ENCODE peak calls at places on chromosomes 7 and 10, in five cellular contexts. One of them, this sample, is unnamed.

GRCh38 chr7:148492157-148492860 is 98.3 kb upstream of the C7orf33 start:
- DNase-seq in body of pancreas: no peak
- DNase-seq in esophagus squamous epithelium: no peak
- DNase-seq in AG09309: no peak
- DNase-seq in upper lobe of right lung: no peak
- DNase-seq in this sample: peak

GRCh38 chr10:95896066-95896850 is 11.5 kb upstream of the CC2D2B start:
- DNase-seq in body of pancreas: no peak
- DNase-seq in esophagus squamous epithelium: no peak
- DNase-seq in AG09309: no peak
- DNase-seq in upper lobe of right lung: no peak
- DNase-seq in this sample: no peak

GRCh38 chr7:129825005-129825553 is 127.7 kb downstream of the UBE2H start:
- DNase-seq in body of pancreas: peak
- DNase-seq in esophagus squamous epithelium: peak
- DNase-seq in AG09309: no peak
- DNase-seq in upper lobe of right lung: peak
- DNase-seq in this sample: peak

GRCh38 chr7:4815121-4815520 is 39.7 kb downstream of the AP5Z1 start:
- DNase-seq in body of pancreas: no peak
- DNase-seq in esophagus squamous epithelium: no peak
- DNase-seq in AG09309: no peak
- DNase-seq in upper lobe of right lung: peak
- DNase-seq in this sample: no peak

GRCh38 chr7:96026606-96027005 is 254.3 kb downstream of the DYNC1I1 start:
- DNase-seq in body of pancreas: no peak
- DNase-seq in esophagus squamous epithelium: no peak
- DNase-seq in AG09309: peak
- DNase-seq in upper lobe of right lung: no peak
- DNase-seq in this sample: peak

GRCh38 chr10:102633282-102633681 is 11.0 kb upstream of the TRIM8 start:
- DNase-seq in body of pancreas: no peak
- DNase-seq in esophagus squamous epithelium: no peak
- DNase-seq in AG09309: no peak
- DNase-seq in upper lobe of right lung: peak
- DNase-seq in this sample: peak

GRCh38 chr10:3068968-3069737 is 1.8 kb downstream of the PFKP start:
- DNase-seq in body of pancreas: no peak
- DNase-seq in esophagus squamous epithelium: no peak
- DNase-seq in AG09309: no peak
- DNase-seq in upper lobe of right lung: no peak
- DNase-seq in this sample: no peak

GRCh38 chr7:2479276-2480070 is 3.3 kb upstream of the GRIFIN start:
- DNase-seq in body of pancreas: no peak
- DNase-seq in esophagus squamous epithelium: no peak
- DNase-seq in AG09309: no peak
- DNase-seq in upper lobe of right lung: no peak
- DNase-seq in this sample: no peak

GRCh38 chr10:123287594-123288247 is 133.5 kb downstream of the BUB3 start:
- DNase-seq in body of pancreas: no peak
- DNase-seq in esophagus squamous epithelium: no peak
- DNase-seq in AG09309: no peak
- DNase-seq in upper lobe of right lung: no peak
- DNase-seq in this sample: peak

GRCh38 chr7:34838329-34838728 is 180.3 kb downstream of the NPSR1 start:
- DNase-seq in body of pancreas: peak
- DNase-seq in esophagus squamous epithelium: no peak
- DNase-seq in AG09309: no peak
- DNase-seq in upper lobe of right lung: no peak
- DNase-seq in this sample: no peak

GRCh38 chr10:79424221-79425073 is 21.0 kb downstream of the ZCCHC24 start:
- DNase-seq in body of pancreas: peak
- DNase-seq in esophagus squamous epithelium: no peak
- DNase-seq in AG09309: no peak
- DNase-seq in upper lobe of right lung: peak
- DNase-seq in this sample: no peak

GRCh38 chr10:68348265-68348741 is 15.6 kb upstream of the PBLD start:
- DNase-seq in body of pancreas: peak
- DNase-seq in esophagus squamous epithelium: no peak
- DNase-seq in AG09309: peak
- DNase-seq in upper lobe of right lung: no peak
- DNase-seq in this sample: peak

GRCh38 chr7:111605246-111605645 is 43.0 kb upstream of the IMMP2L start:
- DNase-seq in body of pancreas: no peak
- DNase-seq in esophagus squamous epithelium: no peak
- DNase-seq in AG09309: no peak
- DNase-seq in upper lobe of right lung: no peak
- DNase-seq in this sample: no peak

GRCh38 chr10:56360583-56360966 is 484 bp downstream of the ZWINT start:
- DNase-seq in body of pancreas: no peak
- DNase-seq in esophagus squamous epithelium: no peak
- DNase-seq in AG09309: no peak
- DNase-seq in upper lobe of right lung: no peak
- DNase-seq in this sample: no peak

GRCh38 chr10:28853195-28853594 is 175.9 kb downstream of the BAMBI start:
- DNase-seq in body of pancreas: no peak
- DNase-seq in esophagus squamous epithelium: no peak
- DNase-seq in AG09309: no peak
- DNase-seq in upper lobe of right lung: no peak
- DNase-seq in this sample: no peak

GRCh38 chr10:43816351-43817321 is 168.0 kb upstream of the ZNF32 start:
- DNase-seq in body of pancreas: peak
- DNase-seq in esophagus squamous epithelium: no peak
- DNase-seq in AG09309: peak
- DNase-seq in upper lobe of right lung: no peak
- DNase-seq in this sample: no peak

DNA sequence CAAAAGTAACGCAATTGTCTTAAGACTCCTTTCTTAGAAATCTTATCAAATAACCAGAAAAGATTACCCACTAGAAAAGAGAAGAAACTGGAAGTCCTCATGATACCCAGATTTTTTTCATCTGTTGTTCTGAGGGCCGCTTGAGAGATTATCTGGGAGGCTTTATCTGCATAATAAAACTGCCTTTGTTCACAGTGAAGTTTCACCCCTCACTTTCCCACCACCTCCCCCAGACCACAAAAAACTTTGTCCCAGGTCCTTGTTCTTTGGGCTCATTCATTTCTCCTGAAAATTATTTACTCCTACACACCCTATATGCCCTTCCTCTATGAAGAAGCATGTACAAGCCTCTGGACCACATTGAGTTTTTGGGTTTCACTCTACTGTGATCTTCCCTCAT is 745.1 kb upstream of the COBL start:
- DNase-seq in body of pancreas: no peak
- DNase-seq in esophagus squamous epithelium: no peak
- DNase-seq in AG09309: no peak
- DNase-seq in upper lobe of right lung: no peak
- DNase-seq in this sample: no peak
- H3K4me3 ChIP-seq in body of pancreas: no peak
- H3K4me3 ChIP-seq in esophagus squamous epithelium: no peak
- H3K4me3 ChIP-seq in AG09309: no peak
- H3K4me3 ChIP-seq in upper lobe of right lung: no peak
- H3K4me3 ChIP-seq in this sample: no peak

DNA sequence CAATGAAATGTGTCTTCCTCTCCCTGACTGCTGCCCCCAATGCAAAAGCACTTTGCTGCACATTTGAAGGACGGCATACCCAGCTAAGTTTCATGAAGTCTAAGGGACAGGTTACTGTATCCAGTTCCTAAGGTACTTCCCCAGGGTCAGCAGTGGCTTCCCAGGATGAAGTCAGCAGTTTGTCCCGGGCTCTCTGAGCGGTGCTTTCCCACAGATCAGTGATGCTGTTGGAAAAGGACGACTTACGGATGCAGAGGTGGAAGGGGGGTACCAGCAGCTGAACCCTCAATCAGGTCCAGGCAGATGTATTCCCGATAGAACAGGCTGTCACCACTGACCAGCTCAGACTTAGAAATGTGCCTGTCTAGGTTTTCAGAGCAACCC is 303.5 kb downstream of the PRPF18 start:
- DNase-seq in body of pancreas: no peak
- DNase-seq in esophagus squamous epithelium: no peak
- DNase-seq in AG09309: no peak
- DNase-seq in upper lobe of right lung: no peak
- DNase-seq in this sample: peak
- H3K4me3 ChIP-seq in body of pancreas: no peak
- H3K4me3 ChIP-seq in esophagus squamous epithelium: peak
- H3K4me3 ChIP-seq in AG09309: peak
- H3K4me3 ChIP-seq in upper lobe of right lung: peak
- H3K4me3 ChIP-seq in this sample: no peak

GRCh38 chr7:123658023-123658422 is 2.4 kb downstream of the LMOD2 start:
- DNase-seq in body of pancreas: no peak
- DNase-seq in esophagus squamous epithelium: no peak
- DNase-seq in AG09309: no peak
- DNase-seq in upper lobe of right lung: no peak
- DNase-seq in this sample: no peak
- H3K4me3 ChIP-seq in body of pancreas: no peak
- H3K4me3 ChIP-seq in esophagus squamous epithelium: no peak
- H3K4me3 ChIP-seq in AG09309: no peak
- H3K4me3 ChIP-seq in upper lobe of right lung: no peak
- H3K4me3 ChIP-seq in this sample: no peak

GRCh38 chr10:129647563-129647962 is 180.5 kb downstream of the MGMT start:
- DNase-seq in body of pancreas: no peak
- DNase-seq in esophagus squamous epithelium: no peak
- DNase-seq in AG09309: no peak
- DNase-seq in upper lobe of right lung: no peak
- DNase-seq in this sample: no peak
- H3K4me3 ChIP-seq in body of pancreas: no peak
- H3K4me3 ChIP-seq in esophagus squamous epithelium: no peak
- H3K4me3 ChIP-seq in AG09309: no peak
- H3K4me3 ChIP-seq in upper lobe of right lung: no peak
- H3K4me3 ChIP-seq in this sample: no peak

GRCh38 chr7:114082567-114082933 is 163.7 kb upstream of the PPP1R3A start:
- DNase-seq in body of pancreas: no peak
- DNase-seq in esophagus squamous epithelium: no peak
- DNase-seq in AG09309: no peak
- DNase-seq in upper lobe of right lung: no peak
- DNase-seq in this sample: no peak
- H3K4me3 ChIP-seq in body of pancreas: no peak
- H3K4me3 ChIP-seq in esophagus squamous epithelium: peak
- H3K4me3 ChIP-seq in AG09309: peak
- H3K4me3 ChIP-seq in upper lobe of right lung: peak
- H3K4me3 ChIP-seq in this sample: no peak

DNA sequence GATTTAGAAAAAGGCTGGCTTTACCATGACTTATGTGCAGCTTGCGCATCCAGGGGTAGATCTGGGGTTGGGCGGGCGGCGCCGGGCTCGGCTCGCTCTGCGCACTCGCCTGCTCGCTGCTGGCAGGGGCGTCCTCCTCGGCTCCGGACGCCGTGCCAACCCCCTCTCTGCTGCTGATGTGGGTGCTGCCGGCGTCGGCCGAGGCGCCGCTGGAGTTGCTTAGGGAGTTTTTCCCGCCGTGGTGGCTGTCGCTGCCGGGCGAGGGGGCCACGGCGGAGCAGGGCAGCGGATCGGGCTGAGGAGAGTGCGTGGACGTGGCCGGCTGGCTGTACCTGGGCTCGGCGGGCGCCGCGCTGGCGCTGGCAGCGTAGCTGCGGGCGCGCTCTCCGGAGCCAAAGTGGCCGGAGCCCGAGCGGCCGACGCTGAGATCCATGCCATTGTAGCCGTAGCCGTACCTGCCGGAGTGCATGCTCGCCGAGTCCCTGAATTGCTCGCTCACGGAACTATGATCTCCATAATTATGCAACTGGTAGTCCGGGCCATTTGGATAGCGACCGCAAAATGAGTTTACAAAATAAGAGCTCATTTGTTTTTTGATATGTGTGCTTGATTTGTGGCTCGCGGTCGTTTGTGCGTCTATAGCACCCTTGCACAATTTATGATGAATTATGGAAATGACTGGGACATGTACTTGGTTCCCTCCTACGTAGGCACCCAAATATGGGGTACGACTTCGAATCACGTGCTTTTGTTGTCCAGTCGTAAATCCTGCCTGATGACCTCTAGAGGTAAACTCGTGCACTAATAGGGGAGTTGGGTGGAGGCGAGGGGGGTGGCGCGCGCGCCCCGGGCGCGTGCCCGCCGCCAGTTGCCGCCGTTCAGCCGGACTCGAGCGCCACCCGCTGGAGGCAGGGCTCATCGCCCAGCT is at the start of gene HOXA5:
- DNase-seq in body of pancreas: peak
- DNase-seq in esophagus squamous epithelium: no peak
- DNase-seq in AG09309: no peak
- DNase-seq in upper lobe of right lung: peak
- DNase-seq in this sample: peak
- H3K4me3 ChIP-seq in body of pancreas: no peak
- H3K4me3 ChIP-seq in esophagus squamous epithelium: peak
- H3K4me3 ChIP-seq in AG09309: peak
- H3K4me3 ChIP-seq in upper lobe of right lung: peak
- H3K4me3 ChIP-seq in this sample: no peak